ENCODE peak calls at places on chromosomes 1 and 21, in ten cellular contexts. G, A, D, X, Y, J, I, P, V and B are unnamed samples.
A peak's percentile ranks its signal among the peaks of the same experiment; 100 is the strongest.

GRCh38 chr1:182215797-182216196 is 154.3 kb upstream of the ZNF648 start:
- DNase-seq in G (no peak), A (no peak), D (no peak), X (no peak), Y (no peak), J (no peak), I (no peak), P (no peak), V (no peak), B (no peak)

GRCh38 chr1:214840366-214840765 is 237.4 kb downstream of the CENPF start:
- DNase-seq in G (no peak), A (no peak), D (no peak), X (no peak), Y (no peak), J (no peak), I (no peak), P (no peak), V (no peak), B (no peak)

GRCh38 chr1:16615253-16616252 is 2.2 kb upstream of the NBPF1 start:
- DNase-seq in G (no peak), A (no peak), D (peak; percentile 21), X (no peak), Y (no peak), J (peak; percentile 53), I (no peak), P (peak; percentile 12), V (no peak), B (no peak)

GRCh38 chr1:240539700-240540414 is 72.1 kb downstream of the GREM2 start:
- DNase-seq in G (no peak), A (no peak), D (no peak), X (no peak), Y (no peak), J (no peak), I (no peak), P (no peak), V (no peak), B (no peak)

GRCh38 chr1:233075045-233075444 is 124.6 kb downstream of the NTPCR start:
- DNase-seq in G (no peak), A (no peak), D (no peak), X (no peak), Y (no peak), J (no peak), I (no peak), P (no peak), V (no peak), B (no peak)

GRCh38 chr1:225418598-225418997 is 9.2 kb downstream of the LBR start:
- DNase-seq in G (no peak), A (no peak), D (no peak), X (no peak), Y (no peak), J (no peak), I (no peak), P (no peak), V (no peak), B (no peak)

GRCh38 chr1:160018900-160019299 is 12.9 kb downstream of the PIGM start:
- DNase-seq in G (no peak), A (no peak), D (no peak), X (no peak), Y (no peak), J (no peak), I (no peak), P (no peak), V (no peak), B (no peak)

GRCh38 chr1:90730247-90731022 is 13.3 kb upstream of the BARHL2 start:
- DNase-seq in G (peak; percentile 8), A (no peak), D (no peak), X (no peak), Y (peak; percentile 47), J (no peak), I (no peak), P (no peak), V (peak; percentile 36), B (peak; percentile 23)

GRCh38 chr1:168957818-168958217 is 148.7 kb upstream of the ATP1B1 start:
- DNase-seq in G (no peak), A (no peak), D (no peak), X (no peak), Y (no peak), J (no peak), I (no peak), P (peak; percentile 20), V (no peak), B (no peak)

GRCh38 chr1:151144474-151145157 is 1.8 kb downstream of the SEMA6C start:
- DNase-seq in G (no peak), A (no peak), D (peak; percentile 63), X (no peak), Y (no peak), J (no peak), I (no peak), P (no peak), V (no peak), B (no peak)

GRCh38 chr1:95353185-95353584 is 119.2 kb downstream of the RWDD3 start:
- DNase-seq in G (no peak), A (no peak), D (no peak), X (no peak), Y (no peak), J (no peak), I (no peak), P (no peak), V (no peak), B (no peak)

GRCh38 chr1:107963009-107963408 is 2.0 kb downstream of the VAV3 start:
- DNase-seq in G (no peak), A (no peak), D (no peak), X (no peak), Y (no peak), J (no peak), I (no peak), P (no peak), V (no peak), B (no peak)

GRCh38 chr1:110421159-110421777 is 13.8 kb upstream of the LAMTOR5 start:
- DNase-seq in G (no peak), A (no peak), D (peak; percentile 65), X (no peak), Y (no peak), J (no peak), I (no peak), P (no peak), V (no peak), B (no peak)

GRCh38 chr1:14263207-14263606 is 335.3 kb upstream of the KAZN start:
- DNase-seq in G (no peak), A (no peak), D (no peak), X (no peak), Y (peak; percentile 36), J (no peak), I (no peak), P (no peak), V (no peak), B (no peak)

GRCh38 chr1:149899460-149900284 is at the start of gene BOLA1:
- DNase-seq in G (peak; percentile 85), A (peak; percentile 86), D (peak; percentile 96), X (peak; percentile 94), Y (peak; percentile 91), J (peak; percentile 94), I (peak; percentile 96), P (peak; percentile 94), V (peak; percentile 96), B (peak; percentile 95)

GRCh38 chr1:31228986-31229385 is 10.7 kb downstream of the NKAIN1 start:
- DNase-seq in G (no peak), A (no peak), D (no peak), X (no peak), Y (no peak), J (no peak), I (no peak), P (no peak), V (no peak), B (no peak)

GRCh38 chr1:11640944-11641343 is 13.3 kb downstream of the FBXO2 start:
- DNase-seq in G (no peak), A (no peak), D (no peak), X (no peak), Y (no peak), J (no peak), I (no peak), P (no peak), V (no peak), B (no peak)

GRCh38 chr1:31932491-31933316 is 5.5 kb downstream of the PTP4A2 start:
- DNase-seq in G (peak; percentile 56), A (no peak), D (no peak), X (no peak), Y (no peak), J (no peak), I (no peak), P (no peak), V (no peak), B (no peak)

GRCh38 chr1:201876148-201876547 is 12.6 kb upstream of the SHISA4 start:
- DNase-seq in G (no peak), A (no peak), D (no peak), X (no peak), Y (no peak), J (no peak), I (no peak), P (no peak), V (no peak), B (no peak)
- TF ChIP-seq CTCF in G (peak; percentile 63), A (peak; percentile 37), D (no peak), X (peak; percentile 11), Y (peak; percentile 60), J (peak; percentile 15), I (no peak), P (no peak), V (peak; percentile 46), B (no peak)

GRCh38 chr1:100455478-100456072 is 82.4 kb upstream of the GPR88 start:
- DNase-seq in G (peak; percentile 39), A (no peak), D (no peak), X (no peak), Y (peak; percentile 6), J (no peak), I (no peak), P (no peak), V (no peak), B (no peak)
- TF ChIP-seq CTCF in G (peak; percentile 94), A (peak; percentile 41), D (peak; percentile 43), X (peak; percentile 55), Y (peak; percentile 74), J (peak; percentile 35), I (peak; percentile 45), P (no peak), V (peak; percentile 66), B (no peak)

DNA sequence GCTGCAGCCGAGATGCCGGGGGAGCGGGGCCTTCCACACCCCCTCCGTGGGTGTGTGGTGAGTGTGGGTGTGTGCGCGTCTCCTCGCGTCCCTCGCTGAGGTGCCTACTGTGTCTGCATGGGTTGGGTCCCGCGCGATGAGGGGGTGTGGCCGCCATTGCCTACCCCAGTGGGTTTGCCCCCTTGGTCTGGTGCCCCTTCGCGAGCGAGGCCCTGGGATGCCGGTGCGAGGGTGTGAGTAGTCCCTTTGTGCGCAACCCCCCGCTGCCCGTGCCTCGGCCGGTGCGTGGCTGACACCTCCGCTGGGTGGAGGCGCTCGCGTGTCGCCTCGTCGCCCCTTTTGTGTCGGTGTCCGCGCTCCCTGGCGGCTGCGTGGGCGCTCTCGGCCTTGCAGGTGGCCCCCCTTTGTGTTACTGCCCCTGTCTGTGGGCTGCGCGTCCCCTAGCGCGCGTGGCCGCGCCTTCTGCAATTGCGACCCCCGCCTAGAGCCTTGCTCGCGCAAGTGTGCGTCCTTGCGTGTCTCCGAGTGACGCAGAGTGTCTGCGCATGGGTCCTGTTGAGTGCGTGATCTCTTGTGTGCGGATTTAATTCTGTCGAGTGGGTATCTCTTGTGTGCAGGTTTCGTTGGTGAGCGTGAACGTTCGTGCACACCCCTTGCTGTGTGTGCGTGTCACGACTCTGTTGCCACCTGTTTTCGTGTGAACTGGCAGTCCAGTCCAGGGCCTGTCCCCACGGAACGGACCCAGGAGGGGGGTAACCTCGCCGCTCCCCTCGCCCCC is 552 bp downstream of the TTC3 start:
- DNase-seq in G (peak; percentile 52), A (peak; percentile 83), D (peak; percentile 60), X (no peak), Y (peak; percentile 61), J (peak; percentile 55), I (peak; percentile 47), P (no peak), V (no peak), B (peak; percentile 52)
- TF ChIP-seq CTCF in G (peak; percentile 38), A (peak; percentile 37), D (no peak), X (no peak), Y (peak; percentile 32), J (peak; percentile 15), I (peak; percentile 39), P (no peak), V (no peak), B (peak; percentile 10)

GRCh38 chr1:171985639-171986038 is 144.3 kb downstream of the DNM3 start:
- DNase-seq in G (peak; percentile 3), A (no peak), D (no peak), X (no peak), Y (peak; percentile 17), J (no peak), I (no peak), P (no peak), V (peak; percentile 53), B (no peak)
- TF ChIP-seq CTCF in G (peak; percentile 33), A (peak; percentile 31), D (no peak), X (no peak), Y (peak; percentile 49), J (no peak), I (no peak), P (no peak), V (peak; percentile 53), B (no peak)